ENCODE peak calls at places on chromosome 17, in six cellular contexts. A is SK-N-SH, F is K562, W is HCT116, K is H1, D is HepG2. J is an unnamed sample.

GRCh38 chr17:43759836-43760235 is 1.2 kb upstream of the SOST start:
- DNase-seq in A (no peak), D (no peak), K (no peak), F (no peak), W (no peak), J (no peak)

GRCh38 chr17:72122336-72122667 is 1.5 kb downstream of the SOX9 start:
- DNase-seq in W (no peak), A (no peak), F (no peak), K (no peak), D (no peak), J (no peak)

GRCh38 chr17:83133302-83134121 is 54.1 kb downstream of the METRNL start:
- DNase-seq in W (no peak), F (no peak), A (peak; percentile 67), K (no peak), D (no peak), J (no peak)

GRCh38 chr17:34291721-34292348 is 6.3 kb downstream of the CCL11 start:
- DNase-seq in D (no peak), W (no peak), A (no peak), F (no peak), K (no peak), J (no peak)

GRCh38 chr17:78335176-78335575 is 24.7 kb downstream of the SOCS3 start:
- DNase-seq in K (no peak), D (no peak), F (no peak), A (no peak), W (no peak), J (no peak)

GRCh38 chr17:42843358-42843934 is 934 bp upstream of the AOC2 start:
- DNase-seq in K (no peak), A (peak; percentile 80), W (peak; percentile 51), D (peak; percentile 73), F (peak; percentile 62), J (no peak)

GRCh38 chr17:79189264-79189663 is 114.6 kb downstream of the ENGASE start:
- DNase-seq in F (no peak), A (no peak), D (no peak), W (no peak), K (no peak), J (no peak)

GRCh38 chr17:29018788-29019474 is 13.1 kb upstream of the SEZ6 start:
- DNase-seq in F (no peak), A (no peak), K (no peak), D (no peak), W (no peak), J (no peak)

GRCh38 chr17:42803074-42803883 is 4.6 kb downstream of the CNTD1 start:
- DNase-seq in F (no peak), A (no peak), D (peak; percentile 88), K (no peak), W (no peak), J (no peak)

GRCh38 chr17:69535022-69535570 is 120.6 kb downstream of the MAP2K6 start:
- DNase-seq in D (no peak), W (no peak), A (no peak), F (no peak), K (no peak), J (no peak)

GRCh38 chr17:6070280-6070894 is at the start of gene WSCD1:
- DNase-seq in D (no peak), W (no peak), A (peak; percentile 87), K (no peak), F (no peak), J (no peak)

GRCh38 chr17:42488032-42488431 is 29.4 kb downstream of the ATP6V0A1 start:
- DNase-seq in A (no peak), D (no peak), F (no peak), W (no peak), K (no peak), J (no peak)

GRCh38 chr17:15480209-15480608 is 12.8 kb upstream of the CDRT4 start:
- DNase-seq in W (no peak), K (no peak), F (no peak), A (no peak), D (no peak), J (no peak)

GRCh38 chr17:43803758-43804157 is 23.5 kb downstream of the CFAP97D1 start:
- DNase-seq in A (no peak), D (peak; percentile 24), F (no peak), K (no peak), W (no peak), J (no peak)

GRCh38 chr17:78127240-78127887 is 1.2 kb downstream of the TMC6 start:
- DNase-seq in K (no peak), F (peak; percentile 51), D (peak; percentile 93), W (no peak), A (peak; percentile 58), J (no peak)

GRCh38 chr17:4959261-4959965 is 8.2 kb downstream of the SPAG7 start:
- DNase-seq in D (no peak), F (no peak), W (no peak), A (no peak), K (no peak), J (no peak)

GRCh38 chr17:79834575-79835469 is 4.4 kb downstream of the CBX4 start:
- DNase-seq in W (no peak), F (no peak), D (no peak), A (peak; percentile 84), K (no peak), J (no peak)

GRCh38 chr17:31492880-31493655 is 101.6 kb downstream of the RAB11FIP4 start:
- DNase-seq in F (peak; percentile 63), D (no peak), A (no peak), K (no peak), W (no peak), J (peak; percentile 58)
- TF ChIP-seq SIN3A in F (no peak), D (no peak), A (no peak), K (no peak), W (no peak), J (no peak)

DNA sequence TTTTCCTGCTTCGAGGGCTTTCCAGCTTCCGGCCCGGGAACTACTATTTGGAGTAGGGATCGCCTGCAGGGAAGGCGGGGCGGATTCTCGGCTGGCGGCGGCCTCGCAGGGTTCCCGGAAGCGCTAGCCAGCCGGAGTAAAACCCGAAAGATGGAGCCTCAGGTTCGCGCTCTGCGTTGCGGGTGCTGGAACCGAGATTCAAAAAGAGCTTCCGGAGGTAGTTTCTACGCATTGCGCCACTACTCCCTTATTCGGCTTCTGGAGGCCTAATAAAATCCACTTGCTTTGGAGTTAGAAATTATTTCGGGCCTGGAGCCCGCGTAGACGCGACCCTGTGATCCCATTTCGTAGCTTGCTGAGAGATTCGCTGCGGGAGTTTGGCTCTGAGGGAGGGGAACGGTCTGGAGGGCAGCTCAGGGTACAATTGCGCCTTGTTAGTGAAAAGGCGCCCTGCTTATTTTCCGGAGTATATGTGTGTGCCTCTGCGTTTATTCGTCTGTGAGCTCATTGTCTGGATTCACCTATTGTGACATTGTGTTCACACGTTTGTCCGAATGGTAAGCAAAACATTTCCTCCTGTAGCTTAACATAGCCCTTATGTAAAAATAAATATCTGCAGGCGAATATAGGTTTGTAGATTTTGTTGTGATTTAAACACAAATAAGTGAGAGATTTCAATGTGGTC is 712 bp downstream of the PRAC2 start:
- DNase-seq in F (no peak), A (no peak), K (no peak), W (no peak), D (no peak), J (no peak)
- H2AFZ ChIP-seq in F (no peak overlapping the region), A (no peak overlapping the region), K (no peak overlapping the region), W (no peak overlapping the region), D (no peak overlapping the region), J (no peak overlapping the region)

DNA sequence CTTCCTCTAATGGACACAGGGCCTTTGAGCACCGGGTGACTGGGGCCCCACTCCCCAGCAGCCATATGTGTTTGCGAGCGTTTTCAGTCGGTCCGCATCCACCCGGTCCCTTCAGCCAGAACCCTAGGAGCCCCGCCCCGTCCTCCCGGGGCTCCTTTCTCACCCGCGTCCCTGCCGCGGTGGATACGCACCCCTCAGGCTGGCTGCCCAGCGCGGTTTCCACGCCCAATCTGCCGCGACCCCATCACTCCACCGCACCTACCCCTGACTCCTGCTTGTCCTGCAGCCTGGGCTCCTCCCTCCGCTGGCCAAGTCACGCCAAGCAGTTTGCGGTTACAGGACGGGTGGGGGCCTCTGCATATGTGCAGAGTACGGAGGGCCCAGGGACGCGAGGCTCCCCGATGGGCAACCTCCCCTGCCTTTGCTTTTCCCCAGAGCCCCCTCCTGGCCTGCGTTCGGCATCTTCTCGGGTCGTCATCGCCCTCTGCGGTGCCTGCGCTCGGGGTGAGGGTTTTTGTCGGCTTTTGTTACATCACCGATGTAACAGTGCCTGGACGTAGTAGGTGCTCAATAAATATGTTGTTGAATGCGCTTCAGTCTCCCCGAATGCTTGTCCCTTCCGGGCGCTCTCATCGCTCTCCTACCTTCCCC is 984 bp upstream of the TTYH2 start:
- DNase-seq in K (no peak), A (no peak), D (no peak), F (peak; percentile 40), W (no peak), J (no peak)
- TF ChIP-seq SIN3A in K (no peak), A (no peak), D (no peak), F (no peak), W (no peak), J (no peak)

GRCh38 chr17:45129426-45129939 is 2.8 kb downstream of the PLCD3 start:
- DNase-seq in W (no peak), D (peak; percentile 89), A (no peak), F (no peak), K (no peak), J (no peak)

GRCh38 chr17:45128989-45129388 is 3.3 kb downstream of the PLCD3 start:
- DNase-seq in F (no peak), W (no peak), K (no peak), D (no peak), A (no peak), J (no peak)

GRCh38 chr17:45127209-45127582 is 5.1 kb downstream of the PLCD3 start:
- DNase-seq in W (no peak), A (no peak), K (no peak), F (no peak), D (no peak), J (no peak)

GRCh38 chr17:45128331-45128730 is 4.0 kb downstream of the PLCD3 start:
- DNase-seq in K (no peak), F (no peak), W (no peak), A (no peak), D (no peak), J (no peak)

DNA sequence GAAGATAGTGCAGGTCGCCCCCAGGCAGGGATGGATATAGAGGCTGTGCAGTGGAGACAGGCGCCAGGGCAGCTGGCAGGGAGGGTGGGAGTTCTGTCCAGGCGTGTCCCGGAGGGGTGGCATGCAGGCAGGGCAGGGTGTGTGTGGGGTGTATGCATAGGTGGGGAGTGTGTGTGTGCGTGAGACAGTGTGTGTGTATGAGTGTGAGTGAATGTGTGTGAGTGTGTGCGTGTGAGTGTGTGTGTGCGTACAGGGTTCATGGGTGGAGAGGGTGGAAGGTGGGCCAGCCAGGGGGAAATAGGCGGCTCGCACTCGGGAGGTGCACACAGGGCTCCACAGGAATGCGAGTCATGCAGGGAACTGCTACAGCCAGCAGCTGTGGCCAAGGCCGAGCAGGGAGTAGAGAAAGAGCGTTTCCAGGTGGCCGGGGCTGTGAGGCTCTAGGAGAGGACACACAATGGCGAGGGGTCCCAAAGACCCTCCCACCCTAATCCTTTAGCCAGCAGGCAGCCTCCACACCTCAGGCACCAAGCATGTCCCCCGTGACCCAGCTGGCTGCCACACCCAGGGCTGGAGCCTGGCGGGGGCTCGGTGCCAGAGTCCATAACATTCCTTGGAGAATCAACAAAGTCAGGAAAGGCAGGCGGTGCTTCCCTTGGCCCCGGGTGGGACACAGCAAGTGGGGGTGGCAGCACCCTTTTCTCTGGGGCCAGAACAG is 4.6 kb downstream of the PLCD3 start:
- DNase-seq in F (no peak), D (peak; percentile 85), W (no peak), A (no peak), K (no peak), J (no peak)
- H2AFZ ChIP-seq in F (peak overlapping the region; percentile 8), D (no peak overlapping the region), W (no peak overlapping the region), A (no peak overlapping the region), K (no peak overlapping the region), J (no peak overlapping the region)

GRCh38 chr17:70763018-70763417 is 593.7 kb downstream of the KCNJ2 start:
- DNase-seq in W (no peak), A (no peak), K (no peak), F (no peak), D (no peak), J (no peak)

GRCh38 chr17:70772761-70773160 is 603.4 kb downstream of the KCNJ2 start:
- DNase-seq in D (no peak), A (no peak), W (no peak), F (no peak), K (no peak), J (no peak)

GRCh38 chr17:70767102-70767701 is 597.9 kb downstream of the KCNJ2 start:
- DNase-seq in A (peak; percentile 60), D (peak; percentile 31), K (no peak), F (no peak), W (peak; percentile 42), J (no peak)
- TF ChIP-seq SIN3A in A (no peak), D (no peak), K (no peak), F (no peak), W (no peak), J (no peak)

J was measured in GM12878.